ENCODE peak calls at places on chromosomes 7 and 10, in nine cellular contexts. H, X, G, A, S, U, F, L and N are unnamed samples.

GRCh38 chr7:696426-697258 is 29.9 kb upstream of the DNAAF5 start:
- DNase-seq in S (no peak), H (peak; percentile 55), X (no peak), G (no peak), U (no peak), F (no peak), A (no peak), L (peak; percentile 70), N (no peak)

GRCh38 chr7:27897001-27897400 is 157.0 kb downstream of the TAX1BP1 start:
- DNase-seq in H (no peak), A (no peak), S (no peak), L (no peak), F (no peak), U (no peak), X (no peak), G (no peak), N (no peak)

GRCh38 chr10:123633636-123634035 is 32.5 kb upstream of the GPR26 start:
- DNase-seq in S (no peak), H (no peak), X (no peak), G (no peak), A (no peak), U (no peak), L (no peak), F (no peak), N (no peak)

GRCh38 chr7:12984117-12984516 is 296.7 kb downstream of the ARL4A start:
- DNase-seq in X (no peak), S (no peak), F (no peak), G (no peak), U (no peak), L (no peak), A (no peak), H (no peak), N (no peak)

GRCh38 chr10:2987185-2987768 is 80.1 kb upstream of the PFKP start:
- DNase-seq in H (no peak), F (no peak), G (no peak), A (no peak), S (no peak), L (no peak), U (no peak), X (no peak), N (no peak)

GRCh38 chr7:136868496-136869005 is at the start of gene CHRM2:
- DNase-seq in H (no peak), U (no peak), A (peak; percentile 39), S (peak; percentile 35), F (peak; percentile 18), G (no peak), X (no peak), L (no peak), N (no peak)

GRCh38 chr10:81784111-81784597 is 90.8 kb upstream of the NRG3 start:
- DNase-seq in U (no peak), L (peak; percentile 62), G (no peak), H (no peak), A (no peak), X (no peak), F (no peak), S (no peak), N (no peak)

GRCh38 chr7:129955993-129956543 is 3.3 kb upstream of the UBE2H start:
- DNase-seq in G (no peak), U (no peak), L (no peak), F (no peak), S (no peak), H (peak; percentile 4), A (no peak), X (no peak), N (no peak)

GRCh38 chr7:135170223-135170997 is at the start of gene CYREN:
- DNase-seq in U (peak; percentile 94), S (peak; percentile 96), G (peak; percentile 84), L (peak; percentile 99), A (peak; percentile 92), X (peak; percentile 95), F (peak; percentile 94), H (peak; percentile 98), N (peak; percentile 83)